ENCODE peak calls at places on chromosomes 3 and 15, in seven cellular contexts. N is hepatocyte; V is astrocyte of the hippocampus; S is NCI-H2171 treated with DMSO at 0.1 percent for 48 hours; Z is GM23338; K is activated CD8-positive, alpha-beta memory T cell treated with anti-CD3 and anti-CD28 coated beads, Interleukin-2, amount 50 U/mL, for 48 hours; W is NCI-H2107. O is an unnamed sample.

GRCh38 chr3:149581681-149582349 is 76.0 kb downstream of the WWTR1 start:
- DNase-seq in N (peak; percentile 57), V (peak; percentile 79), S (no peak), Z (no peak), K (no peak), W (peak; percentile 18), O (peak; percentile 87)

GRCh38 chr15:71781179-71781964 is 29.0 kb upstream of the NR2E3 start:
- DNase-seq in N (no peak), V (peak; percentile 58), S (no peak), Z (no peak), K (no peak), W (no peak), O (no peak)

GRCh38 chr3:160921020-160921635 is 165.1 kb downstream of the PPM1L start:
- DNase-seq in N (peak; percentile 60), V (peak; percentile 73), S (no peak), Z (peak; percentile 69), K (no peak), W (no peak), O (peak; percentile 52)

GRCh38 chr3:43674345-43675085 is 16.2 kb upstream of the ABHD5 start:
- DNase-seq in N (no peak), V (no peak), S (no peak), Z (no peak), K (no peak), W (no peak), O (no peak)

GRCh38 chr15:48875241-48875640 is 2.7 kb upstream of the EID1 start:
- DNase-seq in N (no peak), V (no peak), S (no peak), Z (no peak), K (no peak), W (no peak), O (no peak)

GRCh38 chr15:80801891-80802680 is 22.9 kb downstream of the CEMIP start:
- DNase-seq in N (no peak), V (no peak), S (no peak), Z (no peak), K (no peak), W (no peak), O (peak; percentile 36)

GRCh38 chr3:134374791-134375541 is 719 bp upstream of the AMOTL2 start:
- DNase-seq in N (peak; percentile 72), V (no peak), S (peak; percentile 45), Z (peak; percentile 92), K (no peak), W (peak; percentile 27), O (peak; percentile 84)

GRCh38 chr3:69803871-69804270 is 64.6 kb downstream of the MITF start:
- DNase-seq in N (no peak), V (no peak), S (no peak), Z (no peak), K (no peak), W (no peak), O (no peak)

O was measured in Calu3.